ENCODE peak calls at places on chromosomes 4 and X, in ten cellular contexts. T, K, F, Z, Q, M, P, O, X and N are unnamed samples.

GRCh38 chr4:145619639-145619996 is 433 bp downstream of the MMAA start:
- DNase-seq in T (no peak), K (no peak), F (no peak), Z (no peak), Q (peak), M (peak), P (no peak), O (no peak), X (peak), N (peak)

GRCh38 chr4:628821-629635 is 3.7 kb downstream of the PDE6B start:
- DNase-seq in T (no peak), K (no peak), F (no peak), Z (no peak), Q (peak), M (no peak), P (peak), O (no peak), X (peak), N (no peak)

GRCh38 chr4:112514079-112514448 is 1.9 kb downstream of the NEUROG2 start:
- DNase-seq in T (no peak), K (no peak), F (no peak), Z (no peak), Q (no peak), M (peak), P (no peak), O (no peak), X (no peak), N (no peak)

GRCh38 chr4:113059783-113060182 is 10.3 kb downstream of the ANK2 start:
- DNase-seq in T (no peak), K (no peak), F (no peak), Z (no peak), Q (no peak), M (no peak), P (no peak), O (no peak), X (no peak), N (no peak)

GRCh38 chr4:38940476-38940875 is 72.9 kb downstream of the FAM114A1 start:
- DNase-seq in T (no peak), K (no peak), F (no peak), Z (no peak), Q (no peak), M (no peak), P (no peak), O (no peak), X (no peak), N (no peak)

GRCh38 chr4:106315476-106315967 is 487 bp downstream of the TBCK start:
- DNase-seq in T (no peak), K (no peak), F (peak), Z (no peak), Q (no peak), M (peak), P (no peak), O (peak), X (no peak), N (peak)

GRCh38 chrX:10054396-10054795 is 87.2 kb downstream of the CLDN34 start:
- DNase-seq in T (no peak), K (no peak), F (no peak), Z (no peak), Q (no peak), M (no peak), P (no peak), O (no peak), X (no peak), N (no peak)

GRCh38 chr4:132344924-132345828 is 803.9 kb upstream of the PCDH10 start:
- DNase-seq in T (no peak), K (no peak), F (no peak), Z (no peak), Q (peak), M (peak), P (no peak), O (no peak), X (no peak), N (no peak)

GRCh38 chrX:17669458-17669857 is 67.8 kb upstream of the SCML1 start:
- DNase-seq in T (no peak), K (no peak), F (no peak), Z (no peak), Q (no peak), M (no peak), P (no peak), O (no peak), X (no peak), N (no peak)

GRCh38 chrX:8879750-8880149 is 78.6 kb upstream of the FAM9A start:
- DNase-seq in T (peak), K (no peak), F (no peak), Z (no peak), Q (no peak), M (no peak), P (no peak), O (peak), X (no peak), N (peak)

GRCh38 chrX:21493226-21493850 is 119.1 kb downstream of the CNKSR2 start:
- DNase-seq in T (no peak), K (no peak), F (no peak), Z (no peak), Q (no peak), M (no peak), P (no peak), O (no peak), X (no peak), N (no peak)

GRCh38 chr4:24262084-24262483 is 322.3 kb downstream of the DHX15 start:
- DNase-seq in T (no peak), K (no peak), F (no peak), Z (no peak), Q (no peak), M (no peak), P (no peak), O (no peak), X (no peak), N (no peak)

GRCh38 chr4:80141543-80141942 is 55.8 kb upstream of the PRDM8 start:
- DNase-seq in T (no peak), K (no peak), F (no peak), Z (no peak), Q (no peak), M (no peak), P (no peak), O (no peak), X (no peak), N (no peak)

GRCh38 chrX:102746134-102746584 is 25.6 kb downstream of the GPRASP3 start:
- DNase-seq in T (no peak), K (no peak), F (no peak), Z (no peak), Q (peak), M (no peak), P (peak), O (no peak), X (peak), N (no peak)

GRCh38 chr4:1401409-1402020 is 4.7 kb downstream of the NKX1-1 start:
- DNase-seq in T (no peak), K (no peak), F (no peak), Z (no peak), Q (peak), M (no peak), P (peak), O (no peak), X (peak), N (no peak)

GRCh38 chr4:157265281-157265680 is 44.8 kb downstream of the GRIA2 start:
- DNase-seq in T (no peak), K (no peak), F (no peak), Z (no peak), Q (no peak), M (peak), P (no peak), O (no peak), X (no peak), N (no peak)

GRCh38 chr4:26065833-26066232 is 151.8 kb downstream of the SMIM20 start:
- DNase-seq in T (no peak), K (no peak), F (no peak), Z (no peak), Q (no peak), M (no peak), P (no peak), O (no peak), X (no peak), N (no peak)

GRCh38 chrX:124242160-124242559 is 90.3 kb upstream of the TEX13D start:
- DNase-seq in T (no peak), K (no peak), F (no peak), Z (no peak), Q (no peak), M (no peak), P (no peak), O (no peak), X (no peak), N (no peak)

GRCh38 chrX:2698604-2699003 is 7.5 kb downstream of the CD99 start:
- DNase-seq in T (no peak), K (no peak), F (no peak), Z (no peak), Q (no peak), M (no peak), P (no peak), O (no peak), X (no peak), N (no peak)

GRCh38 chr4:153115322-153116100 is 88.7 kb upstream of the TRIM2 start:
- DNase-seq in T (peak), K (peak), F (no peak), Z (no peak), Q (no peak), M (no peak), P (no peak), O (no peak), X (no peak), N (peak)

GRCh38 chrX:75623535-75623934 is 100.7 kb upstream of the ZDHHC15 start:
- DNase-seq in T (no peak), K (no peak), F (no peak), Z (no peak), Q (no peak), M (peak), P (no peak), O (no peak), X (no peak), N (peak)

GRCh38 chrX:68834371-68835103 is 5.7 kb downstream of the EFNB1 start:
- DNase-seq in T (no peak), K (no peak), F (no peak), Z (no peak), Q (peak), M (no peak), P (no peak), O (no peak), X (no peak), N (no peak)

GRCh38 chr4:177105526-177105925 is 204.1 kb upstream of the NEIL3 start:
- DNase-seq in T (no peak), K (no peak), F (no peak), Z (no peak), Q (no peak), M (no peak), P (no peak), O (no peak), X (no peak), N (no peak)

GRCh38 chr4:4395849-4396627 is 9.1 kb downstream of the NSG1 start:
- DNase-seq in T (no peak), K (no peak), F (no peak), Z (no peak), Q (peak), M (no peak), P (peak), O (no peak), X (no peak), N (peak)

GRCh38 chr4:98796986-98797385 is 131.9 kb downstream of the EIF4E start:
- DNase-seq in T (no peak), K (no peak), F (no peak), Z (no peak), Q (no peak), M (no peak), P (no peak), O (no peak), X (no peak), N (no peak)

GRCh38 chr4:151418856-151419255 is 9.9 kb downstream of the FHIP1A start:
- DNase-seq in T (no peak), K (no peak), F (no peak), Z (no peak), Q (no peak), M (no peak), P (no peak), O (no peak), X (no peak), N (no peak)